ENCODE peak calls at places on chromosomes 3 and 15, in four cellular contexts. One of them, this sample, is unnamed.

GRCh38 chr15:94731286-94731685 is 499.9 kb downstream of the MCTP2 start:
- DNase-seq in HL-60: no peak
- DNase-seq in psoas muscle: no peak
- DNase-seq in osteoblast: no peak
- DNase-seq in this sample: no peak

GRCh38 chr3:42028474-42028873 is 62.7 kb upstream of the TRAK1 start:
- DNase-seq in HL-60: no peak
- DNase-seq in psoas muscle: no peak
- DNase-seq in osteoblast: no peak
- DNase-seq in this sample: no peak

GRCh38 chr3:100059472-100059871 is 54.8 kb downstream of the FILIP1L start:
- DNase-seq in HL-60: no peak
- DNase-seq in psoas muscle: no peak
- DNase-seq in osteoblast: peak
- DNase-seq in this sample: no peak

GRCh38 chr3:152938974-152939636 is 104.2 kb downstream of the P2RY1 start:
- DNase-seq in HL-60: no peak
- DNase-seq in psoas muscle: no peak
- DNase-seq in osteoblast: no peak
- DNase-seq in this sample: no peak

GRCh38 chr3:160980740-160981139 is 124.4 kb downstream of the B3GALNT1 start:
- DNase-seq in HL-60: no peak
- DNase-seq in psoas muscle: no peak
- DNase-seq in osteoblast: no peak
- DNase-seq in this sample: no peak

GRCh38 chr15:40344631-40345120 is 3.9 kb upstream of the CCDC9B start:
- DNase-seq in HL-60: peak
- DNase-seq in psoas muscle: peak
- DNase-seq in osteoblast: peak
- DNase-seq in this sample: peak

GRCh38 chr3:52119826-52120225 is 34.4 kb downstream of the POC1A start:
- DNase-seq in HL-60: no peak
- DNase-seq in psoas muscle: peak
- DNase-seq in osteoblast: peak
- DNase-seq in this sample: no peak

GRCh38 chr3:52385157-52385556 is 59.7 kb downstream of the SEMA3G start:
- DNase-seq in HL-60: peak
- DNase-seq in psoas muscle: no peak
- DNase-seq in osteoblast: peak
- DNase-seq in this sample: no peak

GRCh38 chr3:136008221-136008620 is 42.7 kb downstream of the PPP2R3A start:
- DNase-seq in HL-60: no peak
- DNase-seq in psoas muscle: no peak
- DNase-seq in osteoblast: no peak
- DNase-seq in this sample: no peak

GRCh38 chr15:74417230-74417629 is 16.5 kb downstream of the SEMA7A start:
- DNase-seq in HL-60: no peak
- DNase-seq in psoas muscle: no peak
- DNase-seq in osteoblast: peak
- DNase-seq in this sample: no peak

GRCh38 chr3:115843206-115843605 is 219.9 kb downstream of the GAP43 start:
- DNase-seq in HL-60: no peak
- DNase-seq in psoas muscle: no peak
- DNase-seq in osteoblast: no peak
- DNase-seq in this sample: no peak

GRCh38 chr3:46629571-46630517 is 17.5 kb downstream of the FAM240A start:
- DNase-seq in HL-60: peak
- DNase-seq in psoas muscle: peak
- DNase-seq in osteoblast: peak
- DNase-seq in this sample: peak

GRCh38 chr3:125643127-125643526 is 47.8 kb upstream of the OSBPL11 start:
- DNase-seq in HL-60: no peak
- DNase-seq in psoas muscle: no peak
- DNase-seq in osteoblast: no peak
- DNase-seq in this sample: no peak

GRCh38 chr3:125645613-125646012 is 50.3 kb upstream of the OSBPL11 start:
- DNase-seq in HL-60: no peak
- DNase-seq in psoas muscle: no peak
- DNase-seq in osteoblast: no peak
- DNase-seq in this sample: no peak

GRCh38 chr3:125647318-125648014 is 52.2 kb upstream of the OSBPL11 start:
- DNase-seq in HL-60: no peak
- DNase-seq in psoas muscle: no peak
- DNase-seq in osteoblast: no peak
- DNase-seq in this sample: no peak

GRCh38 chr3:125641901-125642300 is 46.6 kb upstream of the OSBPL11 start:
- DNase-seq in HL-60: peak
- DNase-seq in psoas muscle: no peak
- DNase-seq in osteoblast: no peak
- DNase-seq in this sample: no peak

DNA sequence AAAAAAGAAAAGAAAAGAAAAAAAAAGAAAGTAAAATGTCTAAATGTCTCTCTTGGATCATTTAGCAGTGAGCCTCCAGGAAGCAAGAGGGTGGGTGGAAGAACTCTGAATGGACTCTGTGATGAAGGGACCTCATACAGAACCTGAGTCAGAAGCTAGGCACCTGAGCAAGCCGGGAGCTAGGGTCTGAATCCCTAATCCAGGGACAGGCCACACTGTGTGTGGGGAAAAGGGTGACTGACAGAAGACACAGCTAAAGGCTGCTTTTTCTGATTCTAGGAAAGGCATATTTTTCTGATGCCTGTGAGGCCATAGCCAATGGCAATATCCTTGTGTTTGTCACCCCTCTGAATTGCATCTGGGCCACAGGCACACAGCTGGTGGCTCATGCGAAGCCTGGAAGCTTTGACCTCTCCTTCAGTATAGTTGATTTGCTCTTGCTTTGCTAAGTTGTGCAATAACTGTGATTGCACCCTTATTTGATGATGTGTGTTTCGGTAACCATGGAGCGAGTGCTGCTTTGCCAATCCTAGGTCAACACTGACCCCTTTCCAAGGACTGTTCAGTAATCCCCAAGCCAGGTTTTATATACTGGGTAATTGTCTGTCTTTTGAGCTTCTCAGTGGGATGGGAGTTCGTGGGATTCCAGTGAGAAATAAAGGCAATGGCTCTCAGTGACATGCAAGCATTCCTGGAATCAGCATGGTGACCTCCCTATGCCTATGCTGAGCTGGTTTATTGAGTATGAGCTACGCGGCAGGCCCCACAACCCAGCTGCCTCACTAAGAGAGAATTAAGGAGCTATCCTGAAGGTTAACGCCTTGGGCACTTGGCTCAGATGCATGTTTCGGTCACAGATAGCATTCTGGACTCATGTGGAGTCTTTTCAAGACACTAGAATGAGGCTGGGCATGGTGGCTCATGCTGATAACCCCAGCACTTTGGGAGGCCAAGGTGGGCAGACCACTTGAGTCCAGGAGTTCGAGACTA is 49.0 kb upstream of the OSBPL11 start:
- DNase-seq in HL-60: peak
- DNase-seq in psoas muscle: peak
- DNase-seq in osteoblast: peak
- DNase-seq in this sample: no peak
- H3K27ac ChIP-seq in HL-60: no peak
- H3K27ac ChIP-seq in psoas muscle: peak
- H3K27ac ChIP-seq in osteoblast: peak
- H3K27ac ChIP-seq in this sample: peak

GRCh38 chr15:67063689-67064606 is 1.5 kb upstream of the SMAD3 start:
- DNase-seq in HL-60: no peak
- DNase-seq in psoas muscle: peak
- DNase-seq in osteoblast: no peak
- DNase-seq in this sample: peak
- H3K27ac ChIP-seq in HL-60: no peak
- H3K27ac ChIP-seq in psoas muscle: peak
- H3K27ac ChIP-seq in osteoblast: no peak
- H3K27ac ChIP-seq in this sample: peak

DNA sequence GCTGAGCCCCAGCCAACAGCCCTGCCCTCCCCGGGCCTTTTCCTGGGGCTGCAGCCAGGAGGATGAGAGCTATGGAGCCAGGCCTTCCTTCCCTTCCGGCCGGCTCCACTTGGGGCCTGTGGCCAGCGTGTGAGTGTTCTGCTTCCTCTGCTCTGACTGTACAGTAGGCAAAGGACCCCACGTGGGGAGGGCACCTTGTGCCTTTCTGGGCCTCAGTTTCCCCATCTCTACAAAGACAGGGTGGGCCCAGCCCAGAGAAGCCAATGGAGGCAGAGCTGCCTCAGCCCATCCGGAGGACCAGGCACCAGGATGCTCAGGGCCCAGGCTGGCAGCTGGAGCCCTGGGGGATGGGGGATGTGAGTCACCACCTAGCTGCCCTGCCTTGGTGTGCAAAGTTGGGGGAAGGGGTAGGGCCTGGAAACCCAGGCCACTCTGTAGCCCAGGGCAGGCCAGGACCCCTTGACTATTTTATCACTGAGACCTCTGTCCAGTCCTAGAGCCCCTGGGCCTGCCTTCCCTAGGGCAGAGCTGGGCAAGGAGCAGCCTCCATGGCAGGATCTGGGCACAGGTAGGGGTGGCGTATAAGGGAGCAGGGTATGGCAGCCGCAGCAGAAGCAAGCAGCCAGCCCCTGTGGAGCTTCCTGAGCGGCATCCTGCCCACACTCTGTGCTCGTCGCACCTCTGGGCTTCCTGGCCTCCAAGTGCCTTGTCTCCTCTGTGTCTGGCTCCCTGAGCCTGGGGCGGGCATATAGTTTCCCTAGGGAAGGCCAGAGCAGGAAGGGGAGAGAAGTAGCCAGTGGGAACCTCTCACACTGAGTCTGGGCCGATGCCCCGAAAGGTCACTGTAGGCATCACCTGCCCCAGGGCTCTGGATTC is 1.8 kb downstream of the PSTPIP1 start:
- DNase-seq in HL-60: peak
- DNase-seq in psoas muscle: no peak
- DNase-seq in osteoblast: peak
- DNase-seq in this sample: no peak
- H3K27ac ChIP-seq in HL-60: peak
- H3K27ac ChIP-seq in psoas muscle: no peak
- H3K27ac ChIP-seq in osteoblast: no peak
- H3K27ac ChIP-seq in this sample: no peak

GRCh38 chr3:81041331-81041730 is 720.1 kb downstream of the GBE1 start:
- DNase-seq in HL-60: no peak
- DNase-seq in psoas muscle: no peak
- DNase-seq in osteoblast: no peak
- DNase-seq in this sample: no peak
- H3K27ac ChIP-seq in HL-60: no peak
- H3K27ac ChIP-seq in psoas muscle: no peak
- H3K27ac ChIP-seq in osteoblast: no peak
- H3K27ac ChIP-seq in this sample: no peak

GRCh38 chr3:194395201-194395600 is 3.9 kb downstream of the GP5 start:
- DNase-seq in HL-60: no peak
- DNase-seq in psoas muscle: no peak
- DNase-seq in osteoblast: no peak
- DNase-seq in this sample: no peak

GRCh38 chr3:194396897-194397756 is 1.9 kb downstream of the GP5 start:
- DNase-seq in HL-60: peak
- DNase-seq in psoas muscle: no peak
- DNase-seq in osteoblast: no peak
- DNase-seq in this sample: no peak

GRCh38 chr3:194396561-194396896 is 2.5 kb downstream of the GP5 start:
- DNase-seq in HL-60: no peak
- DNase-seq in psoas muscle: no peak
- DNase-seq in osteoblast: no peak
- DNase-seq in this sample: no peak

GRCh38 chr3:194397757-194398312 is 1.2 kb downstream of the GP5 start:
- DNase-seq in HL-60: no peak
- DNase-seq in psoas muscle: no peak
- DNase-seq in osteoblast: peak
- DNase-seq in this sample: no peak

GRCh38 chr3:194395767-194396527 is 3.1 kb downstream of the GP5 start:
- DNase-seq in HL-60: peak
- DNase-seq in psoas muscle: no peak
- DNase-seq in osteoblast: no peak
- DNase-seq in this sample: peak
- H3K27ac ChIP-seq in HL-60: no peak
- H3K27ac ChIP-seq in psoas muscle: no peak
- H3K27ac ChIP-seq in osteoblast: no peak
- H3K27ac ChIP-seq in this sample: no peak

GRCh38 chr3:14434541-14435151 is 32.2 kb downstream of the SLC6A6 start:
- DNase-seq in HL-60: no peak
- DNase-seq in psoas muscle: peak
- DNase-seq in osteoblast: peak
- DNase-seq in this sample: no peak
- H3K27ac ChIP-seq in HL-60: peak
- H3K27ac ChIP-seq in psoas muscle: peak
- H3K27ac ChIP-seq in osteoblast: no peak
- H3K27ac ChIP-seq in this sample: peak

GRCh38 chr3:44687898-44688297 is 24.6 kb upstream of the ZNF502 start:
- DNase-seq in HL-60: no peak
- DNase-seq in psoas muscle: no peak
- DNase-seq in osteoblast: no peak
- DNase-seq in this sample: no peak
- H3K27ac ChIP-seq in HL-60: no peak
- H3K27ac ChIP-seq in psoas muscle: no peak
- H3K27ac ChIP-seq in osteoblast: no peak
- H3K27ac ChIP-seq in this sample: no peak

DNA sequence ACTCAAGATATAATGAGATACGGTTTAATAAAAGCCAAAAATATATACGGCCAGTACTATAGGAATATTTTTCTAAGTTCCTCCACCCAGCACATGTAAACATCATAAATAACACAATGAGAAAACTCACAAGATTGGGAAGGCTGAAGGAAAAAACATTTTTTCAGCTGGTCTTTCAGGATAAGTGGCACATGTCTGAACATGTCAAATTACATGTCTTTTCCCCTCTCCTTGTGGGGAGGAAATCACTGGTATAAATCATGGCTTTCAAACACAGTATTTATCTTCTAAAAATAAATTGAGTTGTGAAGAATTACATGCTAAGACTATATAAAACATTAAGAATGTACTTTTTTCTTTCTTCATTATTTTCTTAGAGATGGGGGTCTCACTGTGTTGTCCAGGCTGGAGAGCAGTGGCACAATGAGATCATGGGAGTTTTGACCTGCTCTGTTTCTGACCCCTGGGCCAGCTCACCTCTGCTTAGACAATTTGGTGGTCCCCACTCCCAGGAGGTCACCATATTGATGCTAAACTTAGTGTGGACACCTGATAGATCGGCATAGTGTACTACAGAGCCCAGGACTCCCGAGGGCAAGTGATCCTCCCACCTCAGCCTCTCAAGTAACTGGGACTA is 32.8 kb downstream of the ETV5 start:
- DNase-seq in HL-60: no peak
- DNase-seq in psoas muscle: no peak
- DNase-seq in osteoblast: no peak
- DNase-seq in this sample: no peak
- H3K27ac ChIP-seq in HL-60: no peak
- H3K27ac ChIP-seq in psoas muscle: no peak
- H3K27ac ChIP-seq in osteoblast: no peak
- H3K27ac ChIP-seq in this sample: no peak

GRCh38 chr3:111737712-111738097 is 121.4 kb upstream of the PHLDB2 start:
- DNase-seq in HL-60: no peak
- DNase-seq in psoas muscle: no peak
- DNase-seq in osteoblast: no peak
- DNase-seq in this sample: no peak
- H3K27ac ChIP-seq in HL-60: no peak
- H3K27ac ChIP-seq in psoas muscle: peak
- H3K27ac ChIP-seq in osteoblast: peak
- H3K27ac ChIP-seq in this sample: no peak

This sample was measured in caudate nucleus.